ENCODE peak calls at places on chromosomes 1 and 21, in six cellular contexts. G is PC-3, K is OCI-LY7, P is hepatocyte, Z is SK-N-SH, D is HCT116. M is an unnamed sample.

GRCh38 chr1:211579434-211580302 is 707 bp upstream of the SLC30A1 start:
- DNase-seq in K (peak; percentile 85), G (peak; percentile 67), D (no peak), Z (no peak), P (peak; percentile 94), M (peak; percentile 91)

GRCh38 chr1:171219751-171220385 is 28.4 kb upstream of the FMO1 start:
- DNase-seq in Z (no peak), G (peak; percentile 34), K (no peak), P (no peak), D (no peak), M (peak; percentile 94)

GRCh38 chr1:209869242-209870149 is 41.7 kb downstream of the UTP25 start:
- DNase-seq in D (no peak), G (no peak), P (no peak), Z (peak; percentile 29), K (no peak), M (no peak)

GRCh38 chr1:55155522-55155921 is 59.6 kb downstream of the USP24 start:
- DNase-seq in D (no peak), G (peak; percentile 50), Z (peak; percentile 17), K (no peak), P (no peak), M (peak; percentile 4)

GRCh38 chr1:27556435-27556780 is 47.5 kb downstream of the AHDC1 start:
- DNase-seq in Z (no peak), D (no peak), P (no peak), K (no peak), G (no peak), M (no peak)

GRCh38 chr1:98981917-98982513 is 22.6 kb downstream of the PLPPR5 start:
- DNase-seq in D (no peak), Z (no peak), G (peak; percentile 89), K (no peak), P (no peak), M (no peak)

GRCh38 chr21:41876928-41877652 is 2.1 kb downstream of the PRDM15 start:
- DNase-seq in P (no peak), Z (no peak), D (no peak), K (peak; percentile 55), G (no peak), M (no peak)

GRCh38 chr1:78355646-78356045 is 135.1 kb upstream of the PTGFR start:
- DNase-seq in G (no peak), P (no peak), D (no peak), Z (no peak), K (no peak), M (no peak)

GRCh38 chr1:12339861-12340557 is 110.2 kb downstream of the VPS13D start:
- DNase-seq in Z (peak; percentile 61), G (no peak), D (no peak), K (peak; percentile 9), P (peak; percentile 27), M (no peak)

GRCh38 chr1:222777977-222778376 is 36.9 kb upstream of the DISP1 start:
- DNase-seq in D (no peak), G (peak; percentile 94), K (no peak), P (no peak), Z (no peak), M (no peak)

GRCh38 chr1:62131093-62131725 is 63.4 kb upstream of the L1TD1 start:
- DNase-seq in G (peak; percentile 77), D (no peak), Z (peak; percentile 66), P (peak; percentile 83), K (peak; percentile 59), M (peak; percentile 83)

GRCh38 chr1:83583351-83584014 is 415.4 kb downstream of the TTLL7 start:
- DNase-seq in Z (no peak), D (no peak), K (no peak), G (peak; percentile 23), P (peak; percentile 21), M (peak; percentile 10)

GRCh38 chr1:151898519-151898991 is 10.8 kb downstream of the THEM4 start:
- DNase-seq in P (no peak), D (no peak), G (no peak), K (no peak), Z (no peak), M (no peak)

GRCh38 chr21:45994738-45995685 is 13.4 kb downstream of the COL6A1 start:
- DNase-seq in K (no peak), G (no peak), Z (no peak), P (no peak), D (no peak), M (no peak)

GRCh38 chr1:224223819-224224714 is 41.0 kb downstream of the DEGS1 start:
- DNase-seq in P (no peak), D (no peak), Z (no peak), K (no peak), G (peak; percentile 60), M (no peak)

GRCh38 chr1:8448906-8449661 is 131.2 kb downstream of the SLC45A1 start:
- DNase-seq in Z (no peak), P (no peak), K (no peak), D (no peak), G (peak; percentile 54), M (no peak)

GRCh38 chr1:91529856-91530255 is 29.2 kb downstream of the CDC7 start:
- DNase-seq in Z (no peak), P (no peak), D (peak; percentile 12), K (peak; percentile 10), G (peak; percentile 58), M (no peak)

GRCh38 chr1:46813858-46814396 is 15.1 kb downstream of the CYP4B1 start:
- DNase-seq in Z (no peak), P (no peak), G (no peak), D (no peak), K (no peak), M (no peak)

GRCh38 chr1:223738465-223739365 is 26.4 kb downstream of the CAPN2 start:
- DNase-seq in K (no peak), Z (no peak), D (no peak), P (peak; percentile 80), G (no peak), M (no peak)

GRCh38 chr1:53551428-53551995 is 92.3 kb downstream of the DMRTB1 start:
- DNase-seq in Z (peak; percentile 6), P (no peak), K (no peak), G (no peak), D (no peak), M (no peak)

GRCh38 chr1:25743164-25744139 is 56.5 kb upstream of the SELENON start:
- DNase-seq in G (no peak), P (peak; percentile 22), K (no peak), D (no peak), Z (no peak), M (no peak)
- TF ChIP-seq EZH2phosphoT487 in G (no peak), P (no peak), K (no peak), D (no peak), Z (no peak), M (no peak)

GRCh38 chr1:153679337-153680119 is 1.0 kb downstream of the NPR1 start:
- DNase-seq in P (peak; percentile 43), D (no peak), G (no peak), K (no peak), Z (peak; percentile 75), M (peak; percentile 70)

GRCh38 chr1:153682730-153683129 is 4.2 kb downstream of the NPR1 start:
- DNase-seq in K (no peak), P (no peak), D (no peak), Z (no peak), G (no peak), M (no peak)

GRCh38 chr1:153678519-153679336 is at the start of gene NPR1:
- DNase-seq in Z (peak; percentile 79), K (no peak), P (peak; percentile 60), G (no peak), D (no peak), M (peak; percentile 49)

GRCh38 chr1:153680120-153680403 is 1.6 kb downstream of the NPR1 start:
- DNase-seq in K (no peak), P (no peak), D (no peak), Z (no peak), G (no peak), M (no peak)

DNA sequence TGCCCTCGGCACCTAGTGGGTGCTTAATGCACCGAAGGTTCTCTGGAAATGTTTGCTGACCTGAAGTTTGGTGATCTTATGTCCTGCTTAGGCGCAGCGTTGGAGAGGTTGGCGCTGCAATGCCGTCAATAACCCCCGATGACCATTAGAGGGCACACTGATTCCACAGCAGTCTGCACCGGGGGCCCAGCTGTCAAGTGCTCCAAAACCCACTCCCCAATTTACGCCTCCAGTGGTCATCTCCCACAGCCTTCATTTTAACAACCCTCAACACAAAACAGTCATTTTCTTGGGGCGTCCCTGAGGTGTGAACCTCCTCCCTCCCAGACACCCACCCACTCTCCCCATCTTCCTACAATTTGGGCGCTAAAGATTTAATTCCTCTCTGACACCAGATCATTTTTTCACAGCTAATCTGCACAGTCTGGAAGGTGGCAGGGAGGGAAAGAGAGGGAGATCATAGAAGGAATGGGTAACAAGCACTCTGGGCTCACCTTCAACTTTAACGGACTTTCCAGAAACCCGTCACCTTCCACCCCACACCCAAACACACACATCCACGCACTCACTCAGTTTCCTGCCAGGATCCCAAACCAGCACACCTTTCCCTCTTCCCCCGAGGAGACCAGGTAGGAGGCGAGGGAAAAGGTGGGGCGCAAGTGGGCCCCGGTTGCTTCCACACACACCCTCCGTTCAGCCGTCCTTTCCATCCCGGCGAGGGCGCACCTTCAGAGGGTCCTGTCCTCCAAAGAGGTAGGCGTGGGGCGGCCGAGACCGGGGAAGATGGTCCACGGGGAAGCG is 570 bp upstream of the NPR1 start:
- DNase-seq in Z (peak; percentile 86), K (peak; percentile 71), P (peak; percentile 70), D (peak; percentile 22), G (peak; percentile 70), M (peak; percentile 81)
- H2AFZ ChIP-seq in Z (peak overlapping the region; percentile 79), K (peak overlapping the region; percentile 29), P (peak overlapping the region; percentile 74), D (peak overlapping the region; percentile 92), G (peak overlapping the region; percentile 87), M (no peak overlapping the region)

GRCh38 chr1:88658419-88658818 is 25.7 kb upstream of the PKN2 start:
- DNase-seq in D (no peak), K (no peak), Z (no peak), P (peak; percentile 8), G (peak; percentile 52), M (no peak)

GRCh38 chr1:88650676-88651418 is 33.2 kb upstream of the PKN2 start:
- DNase-seq in K (no peak), G (no peak), D (no peak), P (peak; percentile 21), Z (no peak), M (peak; percentile 7)

GRCh38 chr1:88655145-88655544 is 28.9 kb upstream of the PKN2 start:
- DNase-seq in P (no peak), D (no peak), G (no peak), Z (no peak), K (no peak), M (no peak)

GRCh38 chr1:88659552-88659951 is 24.5 kb upstream of the PKN2 start:
- DNase-seq in P (no peak), D (no peak), G (no peak), K (no peak), Z (no peak), M (no peak)

DNA sequence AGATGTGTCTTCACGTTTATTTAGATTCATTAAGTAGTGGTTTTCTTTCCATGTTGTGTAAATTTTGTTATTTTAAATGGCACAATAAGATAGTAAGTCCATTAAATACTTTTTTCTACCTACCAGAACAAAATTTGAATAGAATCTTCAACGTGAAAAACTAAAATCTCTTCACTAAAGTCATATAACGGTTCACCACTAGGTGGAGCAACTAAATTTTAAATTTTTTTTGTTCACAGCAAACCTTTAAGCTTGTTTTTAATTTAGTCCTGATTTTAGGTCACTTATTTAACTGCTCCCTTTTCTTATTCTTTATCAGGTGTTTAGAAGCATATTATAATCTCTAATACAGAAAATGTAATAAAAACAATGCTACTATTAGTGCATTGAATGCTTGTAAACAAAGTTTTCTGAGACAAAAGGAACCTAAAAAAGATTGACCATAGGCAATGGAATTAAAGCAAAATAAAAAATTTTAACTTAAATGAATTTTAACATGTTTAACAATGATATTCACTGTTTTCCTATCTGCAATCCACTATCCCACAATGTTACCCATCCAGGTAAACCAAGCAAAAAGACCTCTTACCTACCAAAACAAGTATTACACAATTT is 28.3 kb upstream of the PKN2 start:
- DNase-seq in Z (peak; percentile 30), G (peak; percentile 60), P (peak; percentile 20), K (peak; percentile 49), D (peak; percentile 19), M (peak; percentile 13)
- TF ChIP-seq EZH2phosphoT487 in Z (no peak), G (no peak), P (no peak), K (no peak), D (no peak), M (no peak)

GRCh38 chr1:153478692-153479618 is 18.5 kb upstream of the S100A7 start:
- DNase-seq in P (no peak), K (no peak), G (no peak), D (no peak), Z (no peak), M (no peak)
- H2AFZ ChIP-seq in P (no peak overlapping the region), K (no peak overlapping the region), G (no peak overlapping the region), D (no peak overlapping the region), Z (no peak overlapping the region), M (peak overlapping the region; percentile 26)